ENCODE peak calls at places on chromosomes 1 and 21, in four cellular contexts. L is K562, R is GM12878, Y is H1. W is an unnamed sample.
A peak's percentile ranks its signal among the peaks of the same experiment; 100 is the strongest.

GRCh38 chr1:119488216-119488615 is 18.8 kb upstream of the HSD3B1 start:
- DNase-seq in Y (no peak), L (no peak), R (no peak), W (no peak)

GRCh38 chr1:59422921-59423575 is 126.2 kb downstream of the FGGY start:
- DNase-seq in Y (no peak), R (no peak), L (no peak), W (peak; percentile 4)

GRCh38 chr1:204600968-204601367 is 84.6 kb downstream of the LRRN2 start:
- DNase-seq in Y (no peak), R (no peak), L (no peak), W (peak; percentile 48)

GRCh38 chr1:71621785-71622184 is 541.0 kb upstream of the ZRANB2 start:
- DNase-seq in L (no peak), Y (no peak), R (no peak), W (no peak)

GRCh38 chr1:39380036-39380435 is 111.4 kb upstream of the BMP8A start:
- DNase-seq in R (no peak), Y (no peak), L (no peak), W (no peak)

GRCh38 chr1:186976700-186977099 is 148.0 kb downstream of the PLA2G4A start:
- DNase-seq in Y (no peak), R (no peak), L (no peak), W (no peak)

GRCh38 chr21:42456457-42456856 is 39.6 kb downstream of the RSPH1 start:
- DNase-seq in L (peak; percentile 28), R (no peak), Y (no peak), W (no peak)

GRCh38 chr1:198922638-198923430 is 284.0 kb downstream of the PTPRC start:
- DNase-seq in Y (no peak), R (peak; percentile 71), L (no peak), W (no peak)

GRCh38 chr1:44405041-44405803 is at the start of gene RNF220:
- DNase-seq in R (no peak), Y (peak; percentile 80), L (peak; percentile 41), W (peak; percentile 74)

GRCh38 chr1:85898861-85899260 is 190.6 kb upstream of the ZNHIT6 start:
- DNase-seq in Y (no peak), R (no peak), L (no peak), W (no peak)

GRCh38 chr1:115983584-115983983 is 7.3 kb downstream of the SLC22A15 start:
- DNase-seq in Y (no peak), L (no peak), R (no peak), W (no peak)

GRCh38 chr21:14076143-14076806 is 134.5 kb downstream of the LIPI start:
- DNase-seq in R (no peak), Y (no peak), L (no peak), W (no peak)

GRCh38 chr1:242524571-242525359 is at the start of gene PLD5:
- DNase-seq in Y (peak; percentile 70), L (no peak), R (no peak), W (no peak)

GRCh38 chr21:32248616-32249550 is 30.0 kb downstream of the MIS18A start:
- DNase-seq in L (no peak), R (no peak), Y (no peak), W (no peak)

GRCh38 chr21:17441370-17441769 is 71.5 kb upstream of the CXADR start:
- DNase-seq in L (no peak), Y (no peak), R (no peak), W (no peak)

GRCh38 chr21:15660424-15660805 is 69.4 kb upstream of the USP25 start:
- DNase-seq in R (no peak), L (no peak), Y (no peak), W (no peak)

GRCh38 chr1:24696033-24696755 is 49.1 kb upstream of the CLIC4 start:
- DNase-seq in L (no peak), R (no peak), Y (no peak), W (no peak)

GRCh38 chr1:189658381-189658780 is 819.3 kb downstream of the BRINP3 start:
- DNase-seq in R (no peak), L (no peak), Y (no peak), W (no peak)

DNA sequence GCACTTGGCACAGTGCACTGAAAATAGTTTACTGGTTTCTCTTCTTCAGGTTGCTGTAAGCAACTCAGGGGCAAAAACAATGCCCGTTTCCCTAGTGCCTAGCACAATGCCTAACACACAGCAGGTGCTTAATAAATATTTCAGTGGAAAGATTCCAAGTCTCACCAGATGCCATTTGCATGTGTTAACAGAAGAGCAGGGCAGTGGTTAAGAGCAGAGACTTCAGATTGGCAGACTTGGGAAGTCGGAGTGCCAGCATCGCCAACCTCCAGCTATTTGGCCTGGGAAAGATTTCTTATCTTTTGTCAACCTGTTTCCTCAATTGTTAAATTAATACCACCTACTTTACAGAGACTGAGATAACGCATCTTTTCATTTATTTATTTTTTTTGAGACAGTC is 10.9 kb upstream of the METTL25B start:
- DNase-seq in R (no peak), L (no peak), Y (no peak), W (no peak)
- TF ChIP-seq NRF1 in R (no peak), L (no peak), Y (no peak), W (no peak)

DNA sequence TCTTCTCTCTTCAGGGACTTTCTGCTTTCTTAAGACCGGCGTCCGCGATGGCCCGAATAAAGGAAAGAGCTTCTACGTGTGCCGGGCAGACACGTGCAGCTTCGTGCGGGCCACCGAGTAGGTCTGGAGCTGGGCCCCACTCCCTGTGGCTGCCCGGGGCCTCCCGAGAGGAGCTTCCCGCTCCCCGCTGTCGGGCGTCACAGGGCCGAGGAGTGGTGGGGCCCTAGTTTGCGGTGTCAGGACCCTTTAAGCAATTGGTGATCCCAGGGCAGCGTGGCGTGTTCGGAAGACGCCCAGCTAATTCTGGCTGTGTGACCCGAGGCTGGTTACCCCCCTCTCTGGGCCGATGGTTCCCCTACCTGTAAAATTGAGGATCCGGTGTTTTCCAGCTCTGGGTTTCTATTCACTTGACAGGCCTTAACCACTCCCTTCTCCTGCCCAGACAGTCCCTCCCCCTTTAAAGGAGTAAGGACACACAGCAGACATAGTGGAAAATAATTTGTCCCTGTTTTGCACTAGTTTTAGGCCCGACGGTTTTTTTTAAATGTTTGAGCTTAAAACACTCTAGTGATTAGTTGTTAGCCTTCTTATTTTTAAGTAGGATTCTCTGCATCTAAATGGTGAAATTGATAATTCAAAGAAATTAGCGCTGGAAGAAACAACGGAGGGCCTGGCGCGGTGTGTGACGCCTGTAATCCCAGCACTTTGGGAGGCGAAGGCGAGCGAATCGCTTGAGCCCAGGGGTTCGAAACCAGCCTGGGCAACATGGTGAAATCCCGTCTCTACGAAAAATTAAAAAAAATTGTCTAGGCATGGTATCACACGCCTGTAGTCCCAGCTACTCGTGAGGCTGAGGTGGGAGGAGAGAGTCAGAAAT is 553 bp downstream of the TTF2 start:
- DNase-seq in L (peak; percentile 78), R (peak; percentile 31), Y (no peak), W (peak; percentile 61)
- TF ChIP-seq NRF1 in L (no peak), R (no peak), Y (no peak), W (no peak)

GRCh38 chr21:25813917-25814316 is 79.1 kb downstream of the GABPA start:
- DNase-seq in R (no peak), L (no peak), Y (no peak), W (no peak)
- TF ChIP-seq NRF1 in R (no peak), L (no peak), Y (no peak), W (no peak)

GRCh38 chr1:214085325-214085724 is 97.6 kb downstream of the PROX1 start:
- DNase-seq in L (no peak), Y (no peak), R (no peak), W (no peak)

DNA sequence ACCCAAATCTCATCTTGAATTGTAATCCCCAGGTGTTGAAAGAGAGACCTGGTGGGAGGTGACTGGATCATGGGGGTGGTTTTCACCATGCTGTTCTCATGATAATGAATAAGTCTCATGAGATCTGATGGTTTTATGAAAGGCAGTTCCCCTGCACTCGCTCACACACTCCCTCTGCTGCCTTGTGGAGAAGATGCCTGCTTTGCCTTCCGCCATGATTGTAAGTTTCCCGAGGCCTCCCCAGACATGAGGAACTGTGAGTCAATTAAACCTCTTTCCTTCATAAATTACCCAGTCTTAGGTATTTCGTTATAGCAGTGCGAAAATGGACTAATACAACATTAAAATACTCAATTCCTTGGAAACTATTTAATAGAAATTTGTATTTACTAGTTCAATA is 99.2 kb downstream of the PROX1 start:
- DNase-seq in Y (no peak), R (no peak), L (no peak), W (no peak)
- TF ChIP-seq NRF1 in Y (no peak), R (no peak), L (no peak), W (no peak)

GRCh38 chr1:29901618-29902017 is 665.3 kb downstream of the PTPRU start:
- DNase-seq in Y (no peak), R (no peak), L (no peak), W (no peak)
- TF ChIP-seq NRF1 in Y (no peak), R (no peak), L (no peak), W (no peak)

GRCh38 chr1:28056129-28056925 is 32.1 kb downstream of the EYA3 start:
- DNase-seq in Y (no peak), L (peak; percentile 52), R (peak; percentile 69), W (no peak)
- TF ChIP-seq NRF1 in Y (no peak), L (no peak), R (no peak), W (no peak)

DNA sequence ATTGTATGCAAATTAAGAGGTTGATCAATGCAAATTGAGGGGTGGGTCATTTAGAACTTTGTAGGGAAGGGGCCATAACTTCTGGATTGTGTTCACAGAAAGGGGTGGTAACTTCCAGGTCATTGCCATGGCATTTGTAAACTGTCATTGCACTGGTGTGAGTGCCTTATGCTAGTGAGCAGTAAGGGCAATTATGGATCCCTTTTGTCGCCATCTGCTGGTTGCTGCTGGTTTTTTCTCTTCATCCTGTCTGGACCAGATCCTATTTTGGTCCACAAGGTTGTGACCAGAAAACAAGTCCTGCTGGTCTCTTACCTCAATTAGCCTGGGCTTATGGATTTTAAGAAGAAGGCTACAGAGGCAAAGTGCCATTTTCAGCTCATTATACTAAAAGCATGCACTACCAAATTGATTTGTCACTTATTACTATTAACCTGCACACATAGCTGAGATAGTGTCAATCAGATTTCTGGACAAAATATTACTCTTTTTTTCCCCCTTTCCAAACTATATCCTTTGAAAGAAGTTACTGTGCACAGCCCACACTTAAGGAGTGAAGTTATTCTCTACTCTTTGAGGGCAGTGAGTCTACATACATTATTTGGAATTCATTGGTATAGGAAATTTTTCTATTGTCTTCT is 196.2 kb downstream of the ZC3H11B start:
- DNase-seq in L (peak; percentile 72), Y (peak; percentile 83), R (peak; percentile 15), W (peak; percentile 44)
- TF ChIP-seq NRF1 in L (no peak), Y (no peak), R (no peak), W (no peak)